ENCODE peak calls at places on chromosomes 2 and 18, in four cellular contexts. T is ureter; P is stomach; V is activated gamma-delta T cell treated with anti-CD3 and anti-CD28 coated beads, Interleukin-2, amount 50 U/mL, for 16 hours. E is an unnamed sample.

GRCh38 chr18:45324489-45325111 is 290.7 kb upstream of the SLC14A2 start:
- DNase-seq in T (peak), P (no peak), V (no peak), E (peak)

GRCh38 chr2:98492441-98492840 is 47.8 kb downstream of the INPP4A start:
- DNase-seq in T (no peak), P (no peak), V (no peak), E (no peak)

GRCh38 chr18:12304351-12305210 is 3.5 kb upstream of the TUBB6 start:
- DNase-seq in T (no peak), P (peak), V (no peak), E (no peak)

GRCh38 chr2:143034292-143035074 is 94.7 kb upstream of the ARHGAP15 start:
- DNase-seq in T (peak), P (peak), V (peak), E (peak)

GRCh38 chr18:60279394-60279793 is 93.2 kb downstream of the MC4R start:
- DNase-seq in T (no peak), P (no peak), V (no peak), E (no peak)

GRCh38 chr2:8623576-8623957 is 58.3 kb upstream of the ID2 start:
- DNase-seq in T (no peak), P (no peak), V (no peak), E (no peak)

GRCh38 chr2:153622285-153622684 is 143.7 kb upstream of the RPRM start:
- DNase-seq in T (no peak), P (no peak), V (no peak), E (no peak)

GRCh38 chr2:55965276-55965675 is 41.7 kb upstream of the EFEMP1 start:
- DNase-seq in T (no peak), P (no peak), V (no peak), E (no peak)